ENCODE peak calls at places on chromosomes 2 and 18, in six cellular contexts. F is IMR-90, S is mesenchymal stem cell, H is neuronal stem cell, T is H9, B is trophoblast cell. C is an unnamed sample.
A peak's percentile ranks its signal among the peaks of the same experiment; 100 is the strongest.

GRCh38 chr18:54852780-54853675 is 24.8 kb downstream of the RAB27B start:
- DNase-seq in F (no peak), S (peak; percentile 40), H (no peak), T (no peak), B (no peak), C (no peak)

GRCh38 chr2:203626952-203627681 is 79.3 kb upstream of the CD28 start:
- DNase-seq in F (peak; percentile 86), S (peak; percentile 87), H (no peak), T (no peak), B (peak; percentile 92), C (no peak)

GRCh38 chr2:191748050-191748449 is 70.1 kb downstream of the NABP1 start:
- DNase-seq in F (peak; percentile 39), S (no peak), H (no peak), T (no peak), B (peak; percentile 71), C (no peak)

GRCh38 chr2:183162362-183162761 is 38.1 kb downstream of the NUP35 start:
- DNase-seq in F (peak; percentile 73), S (no peak), H (no peak), T (no peak), B (no peak), C (no peak)

GRCh38 chr2:8248623-8248957 is 433.3 kb upstream of the ID2 start:
- DNase-seq in F (peak; percentile 39), S (peak; percentile 8), H (no peak), T (no peak), B (no peak), C (no peak)

GRCh38 chr2:49162151-49162550 is 7.8 kb upstream of the FSHR start:
- DNase-seq in F (no peak), S (no peak), H (no peak), T (no peak), B (no peak), C (no peak)

GRCh38 chr2:113158884-113159553 is 14.8 kb upstream of the PSD4 start:
- DNase-seq in F (peak; percentile 45), S (peak; percentile 33), H (no peak), T (no peak), B (peak; percentile 93), C (no peak)

GRCh38 chr18:35005963-35006577 is 35.1 kb upstream of the MAPRE2 start:
- DNase-seq in F (peak; percentile 70), S (peak; percentile 78), H (peak; percentile 63), T (no peak), B (peak; percentile 95), C (no peak)

GRCh38 chr2:158990397-158991209 is 22.2 kb downstream of the TANC1 start:
- DNase-seq in F (peak; percentile 95), S (peak; percentile 79), H (no peak), T (no peak), B (peak; percentile 86), C (no peak)

GRCh38 chr18:2641638-2642037 is 13.9 kb upstream of the SMCHD1 start:
- DNase-seq in F (peak; percentile 17), S (peak; percentile 32), H (no peak), T (no peak), B (no peak), C (no peak)

GRCh38 chr2:179543361-179543901 is 278.8 kb upstream of the SESTD1 start:
- DNase-seq in F (peak; percentile 10), S (no peak), H (peak; percentile 47), T (no peak), B (peak; percentile 20), C (no peak)

GRCh38 chr18:7170292-7170691 is 52.7 kb upstream of the LAMA1 start:
- DNase-seq in F (no peak), S (no peak), H (no peak), T (no peak), B (no peak), C (no peak)

GRCh38 chr2:64036343-64036742 is 17.1 kb upstream of the VPS54 start:
- DNase-seq in F (peak; percentile 89), S (peak; percentile 73), H (no peak), T (no peak), B (no peak), C (no peak)

GRCh38 chr18:3148930-3149535 is 70.7 kb downstream of the MYOM1 start:
- DNase-seq in F (peak; percentile 5), S (peak; percentile 38), H (no peak), T (no peak), B (no peak), C (no peak)

GRCh38 chr18:37552296-37552695 is 13.3 kb downstream of the CELF4 start:
- DNase-seq in F (no peak), S (no peak), H (no peak), T (no peak), B (no peak), C (no peak)

GRCh38 chr2:136242687-136243277 is 124.8 kb upstream of the CXCR4 start:
- DNase-seq in F (no peak), S (no peak), H (no peak), T (no peak), B (no peak), C (no peak)

GRCh38 chr2:31107588-31108300 is 30.5 kb downstream of the GALNT14 start:
- DNase-seq in F (no peak), S (no peak), H (no peak), T (no peak), B (no peak), C (no peak)

GRCh38 chr2:47118581-47118980 is 36.5 kb downstream of the STPG4 start:
- DNase-seq in F (no peak), S (no peak), H (no peak), T (no peak), B (no peak), C (no peak)

GRCh38 chr2:239744706-239745340 is 280.3 kb downstream of the NDUFA10 start:
- DNase-seq in F (no peak), S (no peak), H (no peak), T (no peak), B (no peak), C (no peak)

GRCh38 chr18:5424903-5425302 is 118.9 kb downstream of the EPB41L3 start:
- DNase-seq in F (peak; percentile 65), S (peak; percentile 4), H (no peak), T (no peak), B (peak; percentile 68), C (no peak)

GRCh38 chr2:80429251-80429650 is 124.7 kb upstream of the LRRTM1 start:
- DNase-seq in F (no peak), S (no peak), H (no peak), T (no peak), B (no peak), C (no peak)

GRCh38 chr2:58974426-58974825 is 733.3 kb upstream of the FANCL start:
- DNase-seq in F (no peak), S (no peak), H (no peak), T (no peak), B (no peak), C (no peak)

GRCh38 chr2:195498176-195498575 is 158.8 kb upstream of the SLC39A10 start:
- DNase-seq in F (peak; percentile 30), S (peak; percentile 47), H (peak; percentile 9), T (peak; percentile 50), B (no peak), C (no peak)

GRCh38 chr2:148796735-148797512 is 78.1 kb upstream of the KIF5C start:
- DNase-seq in F (no peak), S (no peak), H (no peak), T (no peak), B (no peak), C (no peak)

GRCh38 chr2:231926761-231927565 is 767 bp upstream of the NPPC start:
- DNase-seq in F (peak; percentile 6), S (no peak), H (peak; percentile 15), T (peak; percentile 75), B (no peak), C (no peak)

GRCh38 chr2:25230128-25230527 is 61.7 kb upstream of the POMC start:
- DNase-seq in F (no peak), S (no peak), H (no peak), T (no peak), B (no peak), C (no peak)

GRCh38 chr2:25234756-25235155 is 66.4 kb upstream of the POMC start:
- DNase-seq in F (no peak), S (no peak), H (no peak), T (no peak), B (no peak), C (no peak)

GRCh38 chr2:25233916-25234610 is 65.7 kb upstream of the POMC start:
- DNase-seq in F (no peak), S (no peak), H (no peak), T (no peak), B (no peak), C (no peak)

GRCh38 chr2:25230626-25231311 is 62.4 kb upstream of the POMC start:
- DNase-seq in F (no peak), S (no peak), H (no peak), T (no peak), B (no peak), C (no peak)

DNA sequence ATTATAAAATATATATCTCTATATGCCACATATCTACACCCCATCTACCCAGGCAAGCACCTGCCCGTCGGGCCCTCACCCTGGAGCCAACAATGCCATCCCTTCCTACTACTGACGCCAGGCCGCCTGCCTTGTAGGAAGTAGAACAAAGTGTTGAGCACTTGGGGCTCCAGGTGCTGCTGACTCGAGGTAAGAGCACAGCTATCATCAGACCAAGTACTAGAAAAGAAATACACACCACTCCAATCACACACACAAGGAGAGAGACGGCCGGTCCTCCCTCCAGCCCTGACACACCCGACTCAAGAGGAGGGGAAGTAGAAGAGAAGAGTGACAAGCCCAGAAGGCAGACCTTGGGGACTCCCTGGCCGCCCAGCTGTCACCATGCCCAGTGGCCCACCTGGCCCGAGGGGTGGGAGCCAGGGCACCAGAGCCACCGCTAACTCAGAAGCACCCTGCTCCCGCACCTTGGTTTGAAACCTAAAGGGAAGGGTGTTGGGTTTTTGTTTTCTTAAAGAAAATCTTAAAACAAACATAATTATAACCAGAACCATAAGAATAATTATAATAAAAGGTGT is 64.0 kb upstream of the POMC start:
- DNase-seq in F (no peak), S (no peak), H (no peak), T (no peak), B (no peak), C (no peak)
- H3K14ac ChIP-seq in F (no peak overlapping the region), S (no peak overlapping the region), H (no peak overlapping the region), T (no peak overlapping the region), B (no peak overlapping the region), C (no peak overlapping the region)

GRCh38 chr18:47767699-47768098 is 162.8 kb downstream of the SMAD2 start:
- DNase-seq in F (no peak), S (no peak), H (no peak), T (no peak), B (no peak), C (no peak)
- H3K14ac ChIP-seq in F (no peak overlapping the region), S (no peak overlapping the region), H (no peak overlapping the region), T (no peak overlapping the region), B (no peak overlapping the region), C (no peak overlapping the region)

GRCh38 chr18:70627100-70627802 is 338.4 kb downstream of the SOCS6 start:
- DNase-seq in F (no peak), S (no peak), H (no peak), T (no peak), B (no peak), C (no peak)
- H3K14ac ChIP-seq in F (no peak overlapping the region), S (no peak overlapping the region), H (no peak overlapping the region), T (no peak overlapping the region), B (no peak overlapping the region), C (no peak overlapping the region)

GRCh38 chr2:3209258-3209657 is 168.4 kb downstream of the EIPR1 start:
- DNase-seq in F (no peak), S (no peak), H (no peak), T (no peak), B (no peak), C (no peak)
- H3K14ac ChIP-seq in F (no peak overlapping the region), S (no peak overlapping the region), H (no peak overlapping the region), T (no peak overlapping the region), B (no peak overlapping the region), C (no peak overlapping the region)